ENCODE peak calls at places on chromosomes 11 and 22, in four cellular contexts. U is left ventricle myocardium inferior, Q is cardiac fibroblast, O is BE2C. L is an unnamed sample.

GRCh38 chr22:43385770-43386641 is 25.8 kb upstream of the MPPED1 start:
- DNase-seq in O (peak; percentile 86), U (peak; percentile 73), Q (peak; percentile 78), L (peak; percentile 85)

GRCh38 chr11:126790550-126790981 is 210.0 kb downstream of the KIRREL3 start:
- DNase-seq in Q (peak; percentile 88), U (no peak), O (no peak), L (no peak)

GRCh38 chr11:134398644-134399292 is 13.3 kb downstream of the B3GAT1 start:
- DNase-seq in Q (no peak), U (no peak), O (no peak), L (no peak)

GRCh38 chr11:103541186-103541795 is 432.1 kb downstream of the DYNC2H1 start:
- DNase-seq in U (no peak), Q (no peak), O (no peak), L (no peak)

GRCh38 chr11:6588018-6588417 is 15.4 kb downstream of the RRP8 start:
- DNase-seq in U (no peak), O (no peak), Q (no peak), L (no peak)

GRCh38 chr11:121613724-121614123 is 161.0 kb upstream of the SORL1-AS1 start:
- DNase-seq in U (no peak), Q (no peak), O (no peak), L (no peak)

GRCh38 chr11:15938362-15938725 is 418.0 kb downstream of the SOX6 start:
- DNase-seq in Q (no peak), U (no peak), O (no peak), L (no peak)

GRCh38 chr22:33007485-33007884 is 50.7 kb downstream of the SYN3 start:
- DNase-seq in O (no peak), Q (no peak), U (no peak), L (no peak)

GRCh38 chr11:70916321-70916720 is 336.1 kb downstream of the SHANK2 start:
- DNase-seq in U (no peak), Q (no peak), O (no peak), L (no peak)

GRCh38 chr11:41245184-41245583 is 214.3 kb downstream of the LRRC4C start:
- DNase-seq in U (no peak), Q (no peak), O (no peak), L (no peak)

GRCh38 chr22:26542831-26543230 is 30.6 kb upstream of the TFIP11 start:
- DNase-seq in O (no peak), Q (no peak), U (no peak), L (no peak)

GRCh38 chr11:120471131-120471530 is 40.4 kb upstream of the GRIK4 start:
- DNase-seq in O (no peak), U (no peak), Q (peak; percentile 85), L (no peak)

GRCh38 chr22:39301926-39302325 is 17.5 kb downstream of the RPL3 start:
- DNase-seq in Q (no peak), U (no peak), O (no peak), L (no peak)

GRCh38 chr11:132039521-132039920 is 669.1 kb downstream of the NTM start:
- DNase-seq in U (no peak), Q (no peak), O (no peak), L (no peak)

GRCh38 chr11:117693344-117693743 is 103.7 kb downstream of the DSCAML1 start:
- DNase-seq in U (no peak), Q (no peak), O (no peak), L (no peak)

GRCh38 chr11:76763573-76764348 is 19.4 kb upstream of the TSKU start:
- DNase-seq in U (no peak), Q (peak; percentile 87), O (no peak), L (no peak)

GRCh38 chr11:66856496-66857233 is at the start of gene LRFN4:
- DNase-seq in U (peak; percentile 51), O (peak; percentile 74), Q (no peak), L (peak; percentile 85)

GRCh38 chr22:38110863-38111852 is 674 bp upstream of the BAIAP2L2 start:
- DNase-seq in U (no peak), Q (no peak), O (no peak), L (no peak)

GRCh38 chr22:41596776-41597634 is 7.4 kb upstream of the PMM1 start:
- DNase-seq in Q (peak; percentile 60), O (peak; percentile 81), U (peak; percentile 52), L (peak; percentile 56)

GRCh38 chr11:30017467-30017895 is 651 bp upstream of the KCNA4 start:
- DNase-seq in O (no peak), Q (no peak), U (no peak), L (peak; percentile 13)

GRCh38 chr11:12280838-12281565 is 96.4 kb upstream of the PARVA start:
- DNase-seq in U (no peak), O (no peak), Q (peak; percentile 53), L (no peak)

GRCh38 chr11:128707671-128708070 is 13.8 kb downstream of the FLI1 start:
- DNase-seq in U (no peak), O (no peak), Q (peak; percentile 80), L (no peak)

DNA sequence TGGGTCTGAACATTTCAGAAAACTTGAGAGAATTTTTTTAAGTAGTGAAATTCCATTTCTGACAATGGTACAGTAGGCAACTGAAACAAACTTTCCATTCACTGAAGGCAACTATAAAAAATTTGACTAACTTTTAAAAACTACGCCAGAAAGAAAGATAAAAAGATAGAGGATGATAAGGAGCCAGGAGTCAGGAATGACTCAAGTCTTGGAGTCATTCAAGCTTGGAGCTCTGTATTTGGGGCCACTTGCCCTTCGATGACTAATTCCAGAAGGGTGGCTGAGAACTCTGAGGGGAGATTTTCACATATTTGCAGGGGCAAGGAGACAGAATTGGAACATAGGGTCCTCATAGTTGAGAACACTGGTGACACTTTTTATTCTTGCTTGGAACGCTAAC is 1083.2 kb upstream of the CNTN5 start:
- DNase-seq in O (no peak), U (no peak), Q (peak; percentile 43), L (no peak)
- TF ChIP-seq CTCF in O (no peak), U (no peak), Q (no peak), L (no peak)

GRCh38 chr11:96045622-96046456 is 121.9 kb upstream of the MTMR2 start:
- DNase-seq in O (peak; percentile 42), U (peak; percentile 21), Q (peak; percentile 69), L (no peak)
- TF ChIP-seq CTCF in O (peak; percentile 46), U (no peak), Q (peak; percentile 26), L (no peak)

GRCh38 chr22:48843640-48844039 is 984.0 kb downstream of the BRD1 start:
- DNase-seq in Q (no peak), U (no peak), O (no peak), L (no peak)

GRCh38 chr22:48842583-48842945 is 985.1 kb downstream of the BRD1 start:
- DNase-seq in O (no peak), U (no peak), Q (no peak), L (no peak)

GRCh38 chr22:48840112-48840949 is 987.3 kb downstream of the BRD1 start:
- DNase-seq in U (no peak), O (no peak), Q (no peak), L (no peak)

GRCh38 chr22:48842976-48843375 is 984.7 kb downstream of the BRD1 start:
- DNase-seq in U (no peak), Q (no peak), O (no peak), L (no peak)

GRCh38 chr22:48841881-48842582 is 985.6 kb downstream of the BRD1 start:
- DNase-seq in Q (no peak), O (no peak), U (no peak), L (no peak)
- TF ChIP-seq CTCF in Q (no peak), O (no peak), U (no peak), L (no peak)

GRCh38 chr11:62732830-62733229 is 4.5 kb downstream of the TTC9C start:
- DNase-seq in O (no peak), U (no peak), Q (peak; percentile 54), L (no peak)
- TF ChIP-seq CTCF in O (peak; percentile 28), U (no peak), Q (no peak), L (no peak)

DNA sequence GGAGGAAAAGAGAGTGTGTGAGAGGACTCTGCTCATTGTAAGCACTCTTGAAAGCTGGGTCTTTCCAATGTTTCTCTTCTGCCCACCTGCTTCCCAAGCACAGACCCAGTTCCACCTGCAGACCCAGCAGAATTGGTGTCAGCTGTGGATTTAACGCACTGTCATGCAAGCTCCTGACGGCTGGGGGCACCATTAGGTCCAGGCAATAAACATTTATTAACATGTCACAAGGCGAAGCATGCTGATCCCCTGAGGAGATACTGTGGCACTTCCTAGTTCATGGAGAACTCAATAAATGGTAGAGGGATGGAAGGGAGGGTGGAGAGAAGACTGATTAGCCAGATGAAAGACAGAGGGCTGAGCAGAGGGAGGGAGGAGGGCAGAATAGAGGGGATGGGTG is 68.3 kb upstream of the TSPAN18 start:
- DNase-seq in U (no peak), O (peak; percentile 54), Q (peak; percentile 36), L (peak; percentile 54)
- TF ChIP-seq CTCF in U (peak; percentile 43), O (peak; percentile 58), Q (peak; percentile 36), L (peak; percentile 60)